ENCODE peak calls at places on chromosome 5, in eight cellular contexts. S is transverse colon; U is neuronal stem cell; A is fibroblast of mammary gland; W is coronary artery; E is tibial artery; V is naive thymus-derived CD4-positive, alpha-beta T cell; B is iPS DF 6.9. T is an unnamed sample.

GRCh38 chr5:54470191-54470590 is 14.7 kb downstream of the HSPB3 start:
- DNase-seq in S (no peak), B (no peak), W (no peak), A (peak), E (no peak), U (no peak), V (no peak), T (no peak)

GRCh38 chr5:94433393-94434149 is 184.8 kb downstream of the KIAA0825 start:
- DNase-seq in E (no peak), B (no peak), V (no peak), S (no peak), U (no peak), W (no peak), A (peak), T (no peak)

GRCh38 chr5:42889311-42889933 is 77.7 kb upstream of the SELENOP start:
- DNase-seq in W (no peak), S (peak), U (peak), B (peak), E (peak), V (peak), A (peak), T (no peak)

GRCh38 chr5:159056201-159056600 is 43.5 kb downstream of the EBF1 start:
- DNase-seq in S (no peak), U (no peak), V (no peak), W (no peak), A (no peak), B (no peak), E (no peak), T (no peak)

GRCh38 chr5:146647656-146648199 is 131.7 kb upstream of the GPR151 start:
- DNase-seq in B (no peak), W (no peak), U (no peak), V (no peak), E (no peak), A (no peak), S (no peak), T (no peak)

GRCh38 chr5:29550523-29550922 is 1643.0 kb upstream of the CDH6 start:
- DNase-seq in A (no peak), B (no peak), U (no peak), W (no peak), E (no peak), S (no peak), V (no peak), T (no peak)

GRCh38 chr5:134245101-134245604 is 19.3 kb upstream of the PPP2CA start:
- DNase-seq in B (no peak), U (no peak), S (no peak), V (no peak), W (no peak), E (no peak), A (peak), T (peak)

GRCh38 chr5:111144352-111144930 is 52.3 kb downstream of the WDR36 start:
- DNase-seq in A (peak), V (no peak), U (no peak), E (no peak), S (no peak), W (no peak), B (no peak), T (no peak)

GRCh38 chr5:132270345-132270685 is 12.8 kb downstream of the PDLIM4 start:
- DNase-seq in S (no peak), U (no peak), B (no peak), E (no peak), W (no peak), V (no peak), A (no peak), T (peak)

GRCh38 chr5:122126177-122126701 is 3.1 kb upstream of the ZNF474 start:
- DNase-seq in A (peak), V (no peak), B (no peak), E (no peak), U (no peak), W (no peak), S (no peak), T (no peak)

GRCh38 chr5:56543431-56544385 is 271.6 kb upstream of the MAP3K1 start:
- DNase-seq in B (no peak), S (no peak), A (no peak), E (no peak), V (no peak), U (no peak), W (no peak), T (peak)

GRCh38 chr5:40240111-40240510 is 439.6 kb upstream of the PTGER4 start:
- DNase-seq in U (no peak), V (no peak), E (no peak), B (no peak), W (no peak), S (no peak), A (peak), T (no peak)

GRCh38 chr5:67311208-67311607 is 114.6 kb upstream of the CD180 start:
- DNase-seq in S (no peak), U (no peak), W (no peak), E (no peak), V (no peak), B (no peak), A (no peak), T (no peak)

GRCh38 chr5:145531038-145531734 is 304.0 kb downstream of the PRELID2 start:
- DNase-seq in V (no peak), W (no peak), E (no peak), U (no peak), B (no peak), A (peak), S (peak), T (peak)

GRCh38 chr5:150085950-150086715 is at the start of gene CSF1R:
- DNase-seq in V (no peak), W (peak), S (no peak), U (no peak), A (no peak), B (no peak), E (no peak), T (no peak)

GRCh38 chr5:170917113-170917512 is 55.3 kb downstream of the RANBP17 start:
- DNase-seq in V (no peak), S (no peak), W (no peak), U (no peak), E (no peak), A (peak), B (no peak), T (no peak)

GRCh38 chr5:42950466-42951168 is 89.5 kb downstream of the ANXA2R start:
- DNase-seq in U (no peak), W (peak), E (peak), S (peak), A (peak), B (peak), V (peak), T (peak)

GRCh38 chr5:93073547-93073946 is 507.5 kb downstream of the NR2F1-AS1 start:
- DNase-seq in W (no peak), B (no peak), S (no peak), V (no peak), E (no peak), A (no peak), U (no peak), T (no peak)

GRCh38 chr5:128773378-128773777 is 191.9 kb upstream of the SLC27A6 start:
- DNase-seq in V (no peak), S (no peak), E (no peak), B (no peak), U (no peak), A (no peak), W (no peak), T (no peak)

GRCh38 chr5:146254223-146254622 is 50.8 kb downstream of the RBM27 start:
- DNase-seq in V (no peak), E (no peak), A (no peak), U (no peak), B (no peak), S (no peak), W (no peak), T (no peak)

GRCh38 chr5:34044950-34045525 is 2.0 kb upstream of the C1QTNF3 start:
- DNase-seq in V (no peak), S (no peak), B (no peak), U (no peak), E (no peak), W (no peak), A (peak), T (no peak)

GRCh38 chr5:113081881-113082546 is 105.4 kb downstream of the DCP2 start:
- DNase-seq in E (no peak), B (no peak), S (no peak), A (peak), W (no peak), U (no peak), V (no peak), T (no peak)

GRCh38 chr5:425714-426113 is 17.3 kb upstream of the EXOC3 start:
- DNase-seq in E (no peak), S (no peak), U (no peak), A (peak), B (no peak), V (no peak), W (no peak), T (no peak)

GRCh38 chr5:17374157-17374556 is 123.9 kb upstream of the TAF11L2 start:
- DNase-seq in U (no peak), V (no peak), E (no peak), S (no peak), W (no peak), A (peak), B (no peak), T (no peak)

GRCh38 chr5:86786955-86787354 is 169.2 kb downstream of the COX7C start:
- DNase-seq in V (no peak), A (no peak), W (no peak), B (no peak), U (peak), S (no peak), E (no peak), T (no peak)

GRCh38 chr5:526456-527088 is 2.3 kb upstream of the SLC9A3 start:
- DNase-seq in U (no peak), E (no peak), S (no peak), V (no peak), W (no peak), A (no peak), B (no peak), T (no peak)

GRCh38 chr5:107487056-107487461 is 183.7 kb downstream of the EFNA5 start:
- DNase-seq in V (no peak), W (no peak), E (no peak), B (no peak), A (peak), U (no peak), S (no peak), T (no peak)

GRCh38 chr5:141855265-141856029 is 22.8 kb downstream of the PCDH1 start:
- DNase-seq in W (peak), E (peak), S (no peak), U (no peak), A (no peak), B (no peak), V (no peak), T (no peak)

GRCh38 chr5:35853652-35854051 is 3.0 kb upstream of the IL7R start:
- DNase-seq in E (no peak), B (no peak), A (no peak), V (peak), W (no peak), U (no peak), S (peak), T (no peak)

GRCh38 chr5:35849850-35850249 is 6.8 kb upstream of the IL7R start:
- DNase-seq in B (no peak), A (no peak), V (no peak), S (no peak), U (no peak), W (no peak), E (no peak), T (no peak)

GRCh38 chr5:35854248-35854647 is 2.4 kb upstream of the IL7R start:
- DNase-seq in U (no peak), B (no peak), E (no peak), S (peak), W (no peak), V (peak), A (no peak), T (no peak)

GRCh38 chr5:35851282-35851681 is 5.4 kb upstream of the IL7R start:
- DNase-seq in W (no peak), A (peak), S (no peak), E (no peak), B (no peak), U (no peak), V (no peak), T (no peak)

GRCh38 chr5:35852084-35852734 is 4.5 kb upstream of the IL7R start:
- DNase-seq in S (no peak), E (no peak), B (no peak), A (peak), W (no peak), U (no peak), V (peak), T (no peak)
- H3K4me3 ChIP-seq in S (no peak), E (no peak), B (no peak), A (no peak), W (no peak), U (no peak), V (peak), T (no peak)

DNA sequence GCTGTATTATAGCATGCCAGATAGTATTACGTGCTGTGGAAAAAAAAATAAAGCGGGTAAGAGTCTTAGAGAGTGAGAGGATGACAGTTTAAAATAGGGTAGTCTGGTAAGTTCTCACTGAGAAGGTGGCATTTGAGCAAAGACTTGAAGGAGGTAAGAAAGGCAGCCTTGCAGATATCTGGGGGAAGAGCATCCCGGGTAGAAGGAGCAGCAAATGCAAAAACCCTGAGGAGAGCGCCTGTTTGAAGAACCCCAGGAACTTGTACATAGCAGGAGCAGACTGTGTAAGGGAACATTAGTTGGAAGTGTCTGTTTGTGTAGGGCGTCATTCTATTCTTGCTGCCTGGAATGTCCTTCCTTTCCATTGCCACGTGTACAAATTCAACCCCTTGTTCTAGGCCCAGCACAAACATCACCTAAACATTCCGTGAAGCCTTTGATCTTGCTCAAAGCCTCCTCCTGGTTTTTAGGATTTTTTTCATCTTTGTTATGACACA is 2.6 kb downstream of the AP3S1 start:
- DNase-seq in B (no peak), W (no peak), A (no peak), S (no peak), V (no peak), E (no peak), U (no peak), T (no peak)
- H3K4me3 ChIP-seq in B (no peak), W (peak), A (no peak), S (no peak), V (no peak), E (peak), U (no peak), T (no peak)

GRCh38 chr5:177388521-177389052 is 4.4 kb downstream of the SLC34A1 start:
- DNase-seq in E (no peak), B (no peak), U (no peak), W (no peak), V (no peak), A (no peak), S (no peak), T (no peak)

GRCh38 chr5:177386542-177386941 is 2.3 kb downstream of the SLC34A1 start:
- DNase-seq in W (no peak), U (no peak), A (no peak), V (no peak), S (no peak), B (no peak), E (no peak), T (no peak)

GRCh38 chr5:177390363-177391300 is 6.4 kb downstream of the SLC34A1 start:
- DNase-seq in S (peak), V (peak), B (peak), W (no peak), E (peak), U (peak), A (peak), T (no peak)

GRCh38 chr5:177387405-177387804 is 3.2 kb downstream of the SLC34A1 start:
- DNase-seq in A (no peak), U (no peak), B (no peak), V (no peak), E (no peak), S (no peak), W (no peak), T (no peak)

GRCh38 chr5:177389368-177390169 is 5.3 kb downstream of the SLC34A1 start:
- DNase-seq in B (no peak), E (no peak), V (peak), U (no peak), S (no peak), A (peak), W (no peak), T (peak)
- H3K4me3 ChIP-seq in B (no peak), E (no peak), V (no peak), U (no peak), S (no peak), A (no peak), W (no peak), T (no peak)

DNA sequence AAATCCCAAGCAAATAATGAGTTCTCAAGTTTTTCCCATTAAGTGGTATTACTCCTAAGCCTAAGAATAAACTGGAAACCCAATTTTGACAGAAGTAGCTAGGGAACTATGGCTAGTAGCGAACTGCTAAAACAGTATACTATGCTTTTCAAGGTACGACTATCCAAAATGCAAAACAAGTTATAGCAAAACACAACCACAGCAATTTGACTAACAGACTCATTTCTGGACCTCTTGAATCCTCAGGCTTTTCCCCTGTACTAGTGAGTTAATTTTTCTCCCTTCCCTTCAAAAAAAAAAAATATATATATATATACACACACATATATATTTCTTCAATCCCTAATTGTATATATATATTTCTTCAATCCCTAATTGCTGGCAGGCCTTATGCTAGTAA is 7.3 kb downstream of the FBXW11 start:
- DNase-seq in E (no peak), W (no peak), A (no peak), B (no peak), V (no peak), U (no peak), S (no peak), T (no peak)
- H3K4me3 ChIP-seq in E (no peak), W (no peak), A (no peak), B (no peak), V (no peak), U (no peak), S (no peak), T (no peak)

GRCh38 chr5:65479527-65479926 is 2.2 kb downstream of the ADAMTS6 start:
- DNase-seq in W (no peak), A (no peak), S (no peak), V (no peak), E (no peak), B (no peak), U (no peak), T (no peak)
- H3K4me3 ChIP-seq in W (peak), A (peak), S (no peak), V (no peak), E (peak), B (no peak), U (no peak), T (peak)

GRCh38 chr5:73121109-73121443 is 701 bp downstream of the TMEM171 start:
- DNase-seq in S (no peak), B (no peak), A (peak), W (no peak), E (no peak), V (no peak), U (no peak), T (no peak)
- H3K4me3 ChIP-seq in S (peak), B (peak), A (peak), W (peak), E (no peak), V (peak), U (peak), T (peak)

GRCh38 chr5:157571357-157571827 is 4.2 kb downstream of the ADAM19 start:
- DNase-seq in A (no peak), W (no peak), B (no peak), S (peak), U (no peak), E (no peak), V (no peak), T (no peak)
- H3K4me3 ChIP-seq in A (no peak), W (peak), B (no peak), S (no peak), U (no peak), E (no peak), V (no peak), T (no peak)

GRCh38 chr5:81435023-81435422 is 41.1 kb upstream of the ACOT12 start:
- DNase-seq in S (no peak), U (no peak), E (no peak), A (no peak), B (no peak), V (no peak), W (no peak), T (no peak)
- H3K4me3 ChIP-seq in S (no peak), U (no peak), E (no peak), A (no peak), B (no peak), V (no peak), W (no peak), T (no peak)